ENCODE peak calls at places on chromosomes 13 and 19, in seven cellular contexts. Q is trophoblast cell, S is neuronal stem cell, P is Karpas-422, W is IMR-90, G is tibial artery, T is cardiac muscle cell. U is an unnamed sample.

GRCh38 chr19:10142701-10143375 is 23.1 kb upstream of the EIF3G start:
- DNase-seq in W (no peak), G (no peak), S (no peak), Q (no peak), P (no peak), T (no peak), U (no peak)

GRCh38 chr13:75079226-75079625 is 402.7 kb downstream of the TBC1D4 start:
- DNase-seq in W (peak; percentile 66), S (no peak), Q (no peak), G (no peak), T (no peak), P (no peak), U (peak; percentile 63)

GRCh38 chr13:41267106-41267505 is 3.7 kb upstream of the MTRF1 start:
- DNase-seq in W (peak; percentile 18), G (no peak), Q (no peak), P (no peak), S (no peak), T (no peak), U (no peak)

GRCh38 chr19:48859711-48860572 is 8.5 kb downstream of the PLEKHA4 start:
- DNase-seq in Q (peak; percentile 98), T (no peak), G (no peak), P (peak; percentile 58), W (no peak), S (no peak), U (no peak)

GRCh38 chr13:108961542-108962125 is 332.2 kb downstream of the MYO16 start:
- DNase-seq in G (no peak), S (peak; percentile 57), W (peak; percentile 62), Q (peak; percentile 88), T (peak; percentile 70), P (peak; percentile 83), U (no peak)

GRCh38 chr19:1658446-1659433 is 6.3 kb upstream of the TCF3 start:
- DNase-seq in G (no peak), T (no peak), P (no peak), W (no peak), Q (no peak), S (no peak), U (no peak)

GRCh38 chr13:102020611-102021216 is 381.1 kb downstream of the FGF14 start:
- DNase-seq in G (no peak), S (no peak), P (no peak), T (no peak), Q (peak; percentile 83), W (no peak), U (peak; percentile 80)

GRCh38 chr13:30866692-30867669 is 39.1 kb upstream of the MEDAG start:
- DNase-seq in T (peak; percentile 41), S (no peak), G (no peak), P (no peak), W (no peak), Q (peak; percentile 61), U (no peak)

GRCh38 chr19:5621945-5622464 is 571 bp downstream of the SAFB2 start:
- DNase-seq in T (no peak), Q (no peak), W (no peak), S (no peak), P (no peak), G (peak; percentile 69), U (no peak)

GRCh38 chr13:25179011-25179410 is 6.9 kb upstream of the AMER2 start:
- DNase-seq in G (no peak), T (no peak), W (no peak), S (no peak), P (peak; percentile 42), Q (no peak), U (no peak)

GRCh38 chr13:114061746-114062145 is 70.7 kb downstream of the RASA3 start:
- DNase-seq in P (no peak), S (no peak), W (no peak), T (no peak), Q (no peak), G (no peak), U (no peak)

GRCh38 chr13:42592915-42593718 is 19.2 kb downstream of the TNFSF11 start:
- DNase-seq in P (no peak), Q (no peak), T (no peak), S (no peak), W (no peak), G (no peak), U (no peak)

GRCh38 chr13:101846701-101847100 is 394.2 kb downstream of the ITGBL1 start:
- DNase-seq in S (no peak), Q (no peak), T (no peak), P (no peak), W (no peak), G (no peak), U (no peak)

GRCh38 chr13:26601669-26602068 is 44.2 kb downstream of the WASF3 start:
- DNase-seq in W (peak; percentile 59), P (peak; percentile 74), G (no peak), T (no peak), S (no peak), Q (no peak), U (peak; percentile 43)

GRCh38 chr13:25775275-25775674 is 276.5 kb downstream of the SHISA2 start:
- DNase-seq in S (no peak), Q (no peak), T (no peak), P (no peak), W (no peak), G (no peak), U (no peak)

GRCh38 chr13:21638319-21639282 is 32.3 kb upstream of the FGF9 start:
- DNase-seq in P (peak; percentile 68), Q (peak; percentile 72), G (no peak), W (peak; percentile 4), S (peak; percentile 35), T (peak; percentile 37), U (no peak)

GRCh38 chr19:53132231-53132991 is at the start of gene ZNF415:
- DNase-seq in S (peak; percentile 56), Q (peak; percentile 97), G (peak; percentile 89), P (peak; percentile 98), W (peak; percentile 67), T (peak; percentile 92), U (peak; percentile 74)

GRCh38 chr19:41906271-41906670 is 22.0 kb downstream of the ERFL start:
- DNase-seq in Q (no peak), S (no peak), G (no peak), P (no peak), T (no peak), W (no peak), U (no peak)

GRCh38 chr19:58562126-58563033 is 4.0 kb upstream of the UBE2M start:
- DNase-seq in Q (peak; percentile 34), G (peak; percentile 74), T (peak; percentile 55), P (peak; percentile 75), S (no peak), W (peak; percentile 39), U (no peak)

GRCh38 chr13:96093296-96094006 is 3.5 kb downstream of the HS6ST3 start:
- DNase-seq in W (no peak), T (no peak), S (no peak), G (no peak), P (no peak), Q (no peak), U (no peak)

DNA sequence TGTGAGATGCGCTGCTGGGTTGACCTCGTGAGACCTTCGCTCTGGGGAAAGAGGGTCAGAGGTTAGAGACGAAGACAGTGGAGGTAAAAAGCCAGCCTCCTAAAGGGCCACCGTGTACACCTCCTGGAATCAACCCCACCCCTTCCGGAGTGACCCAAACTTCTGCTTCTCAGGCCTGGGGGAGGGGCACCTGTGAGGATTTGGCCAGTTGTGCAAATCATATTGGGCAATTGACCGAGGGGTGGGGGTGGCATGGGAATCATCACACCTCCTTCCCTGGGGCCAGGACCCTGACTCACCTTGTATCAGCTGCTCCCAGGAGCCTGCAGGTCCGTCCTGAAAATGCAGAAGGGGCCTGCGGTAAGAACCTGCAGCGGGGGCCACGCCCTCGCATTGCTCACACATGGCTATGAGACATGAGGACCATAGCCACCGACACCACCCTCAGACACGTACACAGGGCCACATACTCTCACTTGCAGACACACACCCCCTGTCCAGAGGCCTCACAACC is 2.8 kb downstream of the TNFSF14 start:
- DNase-seq in Q (peak; percentile 65), P (no peak), W (no peak), S (no peak), G (no peak), T (no peak), U (no peak)
- H3K27me3 ChIP-seq in Q (no peaks in the 10 kb centered on the region), P (no peaks in the 10 kb centered on the region), W (no peaks in the 10 kb centered on the region), S (peaks cover 2% of the 10 kb centered on the region), G (no peaks in the 10 kb centered on the region), T (no peaks in the 10 kb centered on the region), U (no peaks in the 10 kb centered on the region)

GRCh38 chr13:110302154-110302553 is 4.8 kb downstream of the COL4A1 start:
- DNase-seq in S (no peak), Q (no peak), G (no peak), T (no peak), P (no peak), W (no peak), U (no peak)
- H3K27me3 ChIP-seq in S (no peaks in the 10 kb centered on the region), Q (no peaks in the 10 kb centered on the region), G (no peaks in the 10 kb centered on the region), T (peaks cover 3% of the 10 kb centered on the region), P (no peaks in the 10 kb centered on the region), W (no peaks in the 10 kb centered on the region), U (no peaks in the 10 kb centered on the region)

DNA sequence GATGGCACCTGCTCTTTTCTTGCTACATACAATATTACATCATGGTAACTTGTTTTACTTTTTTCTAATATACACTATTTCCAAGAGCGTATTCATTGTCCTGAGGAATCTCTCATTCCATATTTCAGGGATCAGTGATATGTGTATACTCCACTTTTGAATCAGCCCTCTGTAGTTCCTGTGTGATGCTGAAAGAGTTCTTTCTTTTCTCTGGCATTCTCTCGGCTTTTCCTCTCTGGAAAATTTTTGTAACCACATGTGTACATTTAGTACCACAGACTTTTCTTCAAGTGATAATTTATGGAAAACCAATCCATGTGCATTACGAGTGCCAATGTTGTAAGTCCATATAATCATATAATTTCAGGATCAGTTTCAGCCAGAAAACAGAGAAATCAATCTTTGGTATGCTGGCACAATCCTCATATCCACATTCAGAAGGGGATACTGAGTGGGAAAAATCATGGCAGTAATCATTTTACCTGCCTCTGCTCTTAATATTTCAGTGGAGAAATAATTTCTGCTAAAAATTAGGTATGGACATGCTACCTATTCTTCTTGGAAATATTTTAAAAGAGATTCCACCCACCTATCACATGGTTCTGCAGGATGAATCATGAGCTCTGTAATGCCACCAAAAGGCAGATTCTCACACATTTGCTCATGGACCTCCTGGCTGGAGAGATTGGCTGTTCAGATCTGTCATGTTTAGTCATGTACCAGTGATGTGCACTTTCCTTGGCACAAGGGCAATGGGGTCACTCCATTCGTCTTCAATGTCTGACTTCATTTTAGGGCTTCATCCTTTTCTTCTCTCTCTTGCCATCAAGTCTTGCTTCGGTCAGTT is 102.0 kb upstream of the MBNL2 start:
- DNase-seq in Q (peak; percentile 65), T (no peak), G (no peak), W (peak; percentile 64), P (no peak), S (no peak), U (peak; percentile 76)
- H3K27me3 ChIP-seq in Q (no peaks in the 10 kb centered on the region), T (no peaks in the 10 kb centered on the region), G (no peaks in the 10 kb centered on the region), W (no peaks in the 10 kb centered on the region), P (no peaks in the 10 kb centered on the region), S (no peaks in the 10 kb centered on the region), U (no peaks in the 10 kb centered on the region)

DNA sequence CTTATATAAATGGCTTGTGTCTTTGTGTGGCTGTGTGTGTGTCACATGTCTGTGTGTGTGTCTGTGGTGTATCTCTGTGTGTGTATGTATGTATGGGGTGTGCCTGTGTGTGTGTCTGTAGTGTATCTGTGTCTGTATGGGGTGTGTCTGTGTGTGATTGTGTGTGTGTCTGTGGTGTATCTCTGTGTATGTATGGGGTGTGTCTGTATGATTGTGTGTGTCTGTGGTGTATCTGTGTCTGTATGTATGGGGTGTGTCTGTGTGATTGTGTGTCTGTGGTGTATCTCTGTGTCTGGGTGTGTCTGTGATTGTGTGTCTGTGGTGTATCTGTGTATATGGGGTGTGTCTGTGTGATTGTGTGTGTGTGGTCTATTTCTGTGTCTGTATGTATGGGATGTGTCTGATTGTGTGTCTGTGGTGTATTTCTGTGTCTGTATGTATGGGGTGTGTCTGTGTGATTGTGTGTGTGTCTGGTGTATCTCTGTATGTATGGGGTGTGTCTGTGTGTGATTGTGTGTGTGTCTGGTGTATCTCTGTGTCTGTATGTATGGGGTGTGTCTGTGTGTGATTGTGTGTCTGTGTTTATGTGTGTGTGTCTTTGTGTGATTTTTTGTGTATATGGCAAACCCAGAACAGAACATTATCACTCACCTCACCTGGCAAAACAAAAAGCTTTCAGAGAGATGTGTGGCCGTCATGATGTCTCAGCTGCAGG is 56.1 kb upstream of the MCF2L start:
- DNase-seq in G (no peak), T (no peak), Q (no peak), W (no peak), P (no peak), S (no peak), U (no peak)
- H3K27me3 ChIP-seq in G (no peaks in the 10 kb centered on the region), T (no peaks in the 10 kb centered on the region), Q (no peaks in the 10 kb centered on the region), W (peaks cover 61% of the 10 kb centered on the region), P (no peaks in the 10 kb centered on the region), S (no peaks in the 10 kb centered on the region), U (peaks cover 3% of the 10 kb centered on the region)

U was measured in brain microvascular endothelial cell.